ENCODE peak calls at places on chromosomes 11 and 22, in four cellular contexts. V is left lobe of liver; P is HEK293T; K is activated effector memory CD4-positive, alpha-beta T cell treated with Interleukin-2 at 50 U/mL for 16 hours. B is an unnamed sample.

GRCh38 chr11:119422505-119423416 is at the start of gene THY1:
- DNase-seq in P (no peak), K (no peak), V (no peak), B (peak)

GRCh38 chr11:85685820-85686459 is at the start of gene CCDC89:
- DNase-seq in K (no peak), P (peak), V (peak), B (no peak)

GRCh38 chr22:23767673-23768548 is at the start of gene CHCHD10:
- DNase-seq in P (peak), V (peak), K (peak), B (peak)

GRCh38 chr11:296976-297665 is 2.2 kb downstream of the IFITM5 start:
- DNase-seq in P (no peak), V (no peak), K (no peak), B (no peak)

GRCh38 chr11:111878385-111878765 is 590 bp downstream of the FDXACB1 start:
- DNase-seq in P (no peak), K (no peak), V (no peak), B (no peak)

GRCh38 chr22:50545522-50546325 is at the start of gene KLHDC7B:
- DNase-seq in K (no peak), P (no peak), V (no peak), B (no peak)

GRCh38 chr11:119764108-119764874 is 35.3 kb upstream of the NECTIN1 start:
- DNase-seq in V (peak), K (no peak), P (no peak), B (no peak)

GRCh38 chr11:67468056-67468455 is 995 bp downstream of the TMEM134 start:
- DNase-seq in K (no peak), P (no peak), V (peak), B (peak)

GRCh38 chr11:20089796-20090653 is 70.2 kb downstream of the DBX1 start:
- DNase-seq in P (no peak), V (no peak), K (no peak), B (no peak)

GRCh38 chr11:84564180-84564866 is 1062.8 kb downstream of the DLG2 start:
- DNase-seq in V (peak), P (peak), K (no peak), B (peak)

GRCh38 chr11:95850137-95850536 is 59.8 kb downstream of the CEP57 start:
- DNase-seq in P (no peak), K (no peak), V (no peak), B (no peak)

GRCh38 chr11:14544611-14545010 is 24.4 kb upstream of the PSMA1 start:
- DNase-seq in K (no peak), V (no peak), P (no peak), B (no peak)

B was measured in stimulated activated naive CD8-positive, alpha-beta T cell treated with anti-CD3 and anti-CD28 coated beads, Interleukin-15, Interleukin-2, amounts not matched to agents 100 U/mL and 50 U/mL, for 24 hours.